ENCODE peak calls at places on chromosomes 7 and 10, in seven cellular contexts. H is D721Med; V is renal cortical epithelial cell; L is T follicular helper cell; X is RPMI8226; E is activated CD8-positive, alpha-beta memory T cell treated with anti-CD3 and anti-CD28 coated beads for 48 hours; W is ELR. M is an unnamed sample.

GRCh38 chr10:28679941-28680752 is 2.8 kb downstream of the BAMBI start:
- DNase-seq in H (no peak), V (no peak), L (no peak), X (peak), E (no peak), W (peak), M (no peak)

GRCh38 chr7:131238260-131238940 is 89.3 kb upstream of the MKLN1 start:
- DNase-seq in H (no peak), V (peak), L (no peak), X (no peak), E (no peak), W (peak), M (no peak)

GRCh38 chr7:15352807-15353206 is 209.0 kb downstream of the AGMO start:
- DNase-seq in H (no peak), V (no peak), L (no peak), X (no peak), E (no peak), W (peak), M (no peak)

GRCh38 chr7:94696981-94697670 is 41.2 kb upstream of the SGCE start:
- DNase-seq in H (no peak), V (peak), L (no peak), X (no peak), E (no peak), W (peak), M (no peak)

GRCh38 chr10:510415-510881 is 179.0 kb downstream of the DIP2C start:
- DNase-seq in H (no peak), V (no peak), L (no peak), X (peak), E (no peak), W (no peak), M (no peak)

GRCh38 chr7:155594163-155594732 is 47.9 kb upstream of the CNPY1 start:
- DNase-seq in H (no peak), V (no peak), L (no peak), X (no peak), E (no peak), W (no peak), M (no peak)

GRCh38 chr10:96606216-96606615 is 19.4 kb upstream of the TM9SF3 start:
- DNase-seq in H (no peak), V (peak), L (no peak), X (no peak), E (no peak), W (peak), M (no peak)

GRCh38 chr7:133836666-133837065 is 290.5 kb upstream of the LRGUK start:
- DNase-seq in H (no peak), V (no peak), L (no peak), X (no peak), E (no peak), W (no peak), M (no peak)

GRCh38 chr10:27482984-27483956 is 20.8 kb upstream of the RAB18 start:
- DNase-seq in H (no peak), V (peak), L (no peak), X (no peak), E (no peak), W (peak), M (no peak)

GRCh38 chr7:64611717-64612116 is 48.8 kb upstream of the ZNF680 start:
- DNase-seq in H (no peak), V (no peak), L (no peak), X (peak), E (no peak), W (no peak), M (no peak)

GRCh38 chr10:99850041-99850766 is 67.8 kb downstream of the ABCC2 start:
- DNase-seq in H (no peak), V (peak), L (no peak), X (no peak), E (no peak), W (no peak), M (no peak)

GRCh38 chr10:30058111-30058510 is 1.3 kb downstream of the JCAD start:
- DNase-seq in H (no peak), V (no peak), L (no peak), X (no peak), E (no peak), W (no peak), M (no peak)

GRCh38 chr7:90387470-90388240 is 15.6 kb upstream of the CLDN12 start:
- DNase-seq in H (no peak), V (no peak), L (no peak), X (no peak), E (no peak), W (peak), M (no peak)

GRCh38 chr7:128591705-128592104 is 80.4 kb upstream of the GARIN1A start:
- DNase-seq in H (no peak), V (no peak), L (no peak), X (no peak), E (no peak), W (no peak), M (no peak)

GRCh38 chr7:124369310-124369709 is 336.4 kb upstream of the TMEM229A start:
- DNase-seq in H (no peak), V (no peak), L (no peak), X (no peak), E (no peak), W (no peak), M (no peak)

GRCh38 chr7:19963695-19964094 is 190.3 kb upstream of the TMEM196 start:
- DNase-seq in H (no peak), V (no peak), L (no peak), X (no peak), E (no peak), W (no peak), M (no peak)

GRCh38 chr10:11673346-11674330 is 62.2 kb upstream of the USP6NL start:
- DNase-seq in H (no peak), V (no peak), L (no peak), X (no peak), E (no peak), W (no peak), M (no peak)

GRCh38 chr10:4720463-4720862 is 105.5 kb upstream of the AKR1E2 start:
- DNase-seq in H (no peak), V (peak), L (no peak), X (peak), E (no peak), W (no peak), M (no peak)

GRCh38 chr10:95395947-95396449 is 105.2 kb upstream of the PDLIM1 start:
- DNase-seq in H (no peak), V (peak), L (no peak), X (no peak), E (no peak), W (no peak), M (no peak)

GRCh38 chr10:125017547-125018298 is 75.8 kb downstream of the ZRANB1 start:
- DNase-seq in H (no peak), V (no peak), L (no peak), X (no peak), E (no peak), W (no peak), M (no peak)

GRCh38 chr10:75018233-75018632 is 93.2 kb upstream of the SAMD8 start:
- DNase-seq in H (no peak), V (no peak), L (no peak), X (no peak), E (no peak), W (no peak), M (no peak)

GRCh38 chr7:50497068-50497642 is 47.0 kb upstream of the FIGNL1 start:
- DNase-seq in H (no peak), V (no peak), L (no peak), X (no peak), E (no peak), W (peak), M (no peak)

GRCh38 chr10:70761031-70761601 is 24.1 kb downstream of the TBATA start:
- DNase-seq in H (no peak), V (no peak), L (no peak), X (no peak), E (no peak), W (peak), M (no peak)

GRCh38 chr10:123754105-123754504 is 88.0 kb downstream of the GPR26 start:
- DNase-seq in H (no peak), V (no peak), L (no peak), X (no peak), E (no peak), W (no peak), M (no peak)

GRCh38 chr10:71819985-71820384 is 31.1 kb downstream of the PSAP start:
- DNase-seq in H (no peak), V (no peak), L (no peak), X (no peak), E (no peak), W (no peak), M (no peak)

GRCh38 chr7:96305915-96306314 is 16.0 kb downstream of the SLC25A13 start:
- DNase-seq in H (no peak), V (no peak), L (no peak), X (no peak), E (no peak), W (no peak), M (no peak)

GRCh38 chr10:89219512-89220218 is 12.5 kb upstream of the CH25H start:
- DNase-seq in H (no peak), V (no peak), L (no peak), X (no peak), E (no peak), W (no peak), M (no peak)

M was measured in memory B cell.